ENCODE peak calls at places on chromosomes 5 and 9, in seven cellular contexts. F is AG09319, W is NCI-H446, H is left cardiac atrium, G is esophagus squamous epithelium, P is C1 segment of cervical spinal cord, N is HFFc6. B is an unnamed sample.

GRCh38 chr5:147686421-147686820 is 96.1 kb downstream of the JAKMIP2 start:
- DNase-seq in F (no peak), W (no peak), H (no peak), G (no peak), P (no peak), N (no peak), B (no peak)

GRCh38 chr5:38532165-38532669 is 24.2 kb downstream of the LIFR start:
- DNase-seq in F (no peak), W (no peak), H (no peak), G (no peak), P (no peak), N (no peak), B (no peak)

GRCh38 chr9:69346596-69347390 is 21.8 kb downstream of the ENTREP1 start:
- DNase-seq in F (no peak), W (no peak), H (no peak), G (no peak), P (no peak), N (no peak), B (peak; percentile 47)

GRCh38 chr5:65871182-65871581 is 55.2 kb upstream of the ERBIN start:
- DNase-seq in F (no peak), W (no peak), H (no peak), G (no peak), P (no peak), N (peak; percentile 71), B (peak; percentile 81)

GRCh38 chr9:126638571-126639132 is 24.9 kb downstream of the LMX1B start:
- DNase-seq in F (no peak), W (no peak), H (no peak), G (no peak), P (no peak), N (no peak), B (peak; percentile 53)

GRCh38 chr9:133679466-133680051 is 43.4 kb downstream of the DBH start:
- DNase-seq in F (no peak), W (no peak), H (peak; percentile 43), G (no peak), P (no peak), N (no peak), B (no peak)

GRCh38 chr5:149838881-149839739 is 105.5 kb downstream of the PDE6A start:
- DNase-seq in F (no peak), W (no peak), H (no peak), G (no peak), P (no peak), N (peak; percentile 69), B (peak; percentile 95)

GRCh38 chr9:93129286-93129685 is 4.8 kb downstream of the NINJ1 start:
- DNase-seq in F (no peak), W (no peak), H (no peak), G (no peak), P (peak; percentile 53), N (no peak), B (no peak)

GRCh38 chr5:58015175-58015574 is 444.7 kb downstream of the PLK2 start:
- DNase-seq in F (no peak), W (no peak), H (no peak), G (no peak), P (no peak), N (no peak), B (no peak)

GRCh38 chr5:51882647-51883046 is 499.4 kb downstream of the ISL1 start:
- DNase-seq in F (no peak), W (no peak), H (no peak), G (no peak), P (no peak), N (no peak), B (no peak)

GRCh38 chr5:123119334-123119986 is 30.4 kb downstream of the PRDM6 start:
- DNase-seq in F (no peak), W (no peak), H (no peak), G (no peak), P (no peak), N (peak; percentile 28), B (no peak)

GRCh38 chr5:97499605-97500004 is 316.6 kb upstream of the RIOK2 start:
- DNase-seq in F (no peak), W (peak; percentile 21), H (peak; percentile 49), G (no peak), P (peak; percentile 7), N (no peak), B (peak; percentile 38)

GRCh38 chr9:113913426-113914195 is 37.5 kb downstream of the ZNF618 start:
- DNase-seq in F (no peak), W (no peak), H (no peak), G (no peak), P (no peak), N (no peak), B (no peak)

GRCh38 chr5:555058-555623 is 30.9 kb upstream of the SLC9A3 start:
- DNase-seq in F (no peak), W (no peak), H (no peak), G (no peak), P (no peak), N (no peak), B (no peak)

GRCh38 chr9:89923961-89924504 is 319.2 kb downstream of the GADD45G start:
- DNase-seq in F (no peak), W (no peak), H (no peak), G (no peak), P (no peak), N (no peak), B (no peak)

GRCh38 chr9:92122061-92122460 is 6.8 kb upstream of the SPTLC1 start:
- DNase-seq in F (no peak), W (no peak), H (no peak), G (no peak), P (no peak), N (no peak), B (no peak)

GRCh38 chr5:178323961-178324360 is 91.4 kb upstream of the PHYKPL start:
- DNase-seq in F (no peak), W (no peak), H (no peak), G (no peak), P (no peak), N (no peak), B (no peak)

GRCh38 chr5:137147346-137147745 is 351.8 kb downstream of the SPOCK1 start:
- DNase-seq in F (no peak), W (no peak), H (no peak), G (no peak), P (no peak), N (no peak), B (no peak)

GRCh38 chr5:81268797-81269196 is 32.6 kb upstream of the ZCCHC9 start:
- DNase-seq in F (peak; percentile 37), W (peak; percentile 28), H (no peak), G (no peak), P (no peak), N (peak; percentile 86), B (peak; percentile 83)

GRCh38 chr5:62029303-62029702 is 276.7 kb upstream of the KIF2A start:
- DNase-seq in F (no peak), W (no peak), H (no peak), G (no peak), P (no peak), N (no peak), B (peak; percentile 92)

GRCh38 chr5:172430354-172430753 is 24.0 kb downstream of the SH3PXD2B start:
- DNase-seq in F (no peak), W (no peak), H (no peak), G (no peak), P (no peak), N (no peak), B (no peak)

GRCh38 chr5:112968411-112969106 is 8.0 kb upstream of the DCP2 start:
- DNase-seq in F (no peak), W (no peak), H (no peak), G (no peak), P (no peak), N (no peak), B (peak; percentile 50)

GRCh38 chr5:29114331-29114768 is 2076.0 kb upstream of the CDH9 start:
- DNase-seq in F (no peak), W (no peak), H (no peak), G (no peak), P (no peak), N (no peak), B (no peak)

GRCh38 chr9:136363606-136364368 is at the start of gene DNLZ:
- DNase-seq in F (peak; percentile 60), W (peak; percentile 81), H (peak; percentile 87), G (no peak), P (peak; percentile 76), N (peak; percentile 59), B (peak; percentile 85)

GRCh38 chr5:179619776-179620175 is 3.7 kb downstream of the HNRNPH1 start:
- DNase-seq in F (no peak), W (no peak), H (no peak), G (no peak), P (no peak), N (no peak), B (no peak)

GRCh38 chr9:93020785-93021670 is 37.5 kb upstream of the SUSD3 start:
- DNase-seq in F (no peak), W (no peak), H (no peak), G (no peak), P (no peak), N (no peak), B (no peak)

GRCh38 chr9:135126480-135127187 is 39.2 kb downstream of the OLFM1 start:
- DNase-seq in F (no peak), W (peak; percentile 80), H (no peak), G (no peak), P (peak; percentile 18), N (no peak), B (no peak)

GRCh38 chr9:16986441-16987387 is 116.2 kb upstream of the BNC2 start:
- DNase-seq in F (peak; percentile 52), W (no peak), H (no peak), G (no peak), P (no peak), N (peak; percentile 70), B (no peak)

GRCh38 chr5:1750469-1750868 is 49.2 kb downstream of the MRPL36 start:
- DNase-seq in F (no peak), W (no peak), H (no peak), G (no peak), P (no peak), N (no peak), B (no peak)

GRCh38 chr5:126449751-126450271 is 26.6 kb downstream of the GRAMD2B start:
- DNase-seq in F (no peak), W (no peak), H (no peak), G (no peak), P (no peak), N (peak; percentile 56), B (peak; percentile 98)

GRCh38 chr5:176806137-176806536 is 4.2 kb upstream of the UNC5A start:
- DNase-seq in F (no peak), W (no peak), H (no peak), G (no peak), P (no peak), N (peak; percentile 16), B (peak; percentile 41)

GRCh38 chr5:470961-471749 is 28.2 kb downstream of the EXOC3 start:
- DNase-seq in F (no peak), W (no peak), H (peak; percentile 20), G (no peak), P (no peak), N (no peak), B (no peak)

GRCh38 chr9:2127486-2127885 is 112.3 kb downstream of the SMARCA2 start:
- DNase-seq in F (peak; percentile 45), W (no peak), H (no peak), G (no peak), P (no peak), N (peak; percentile 18), B (no peak)

GRCh38 chr5:76608833-76609232 is 14.4 kb downstream of the F2RL2 start:
- DNase-seq in F (no peak), W (no peak), H (no peak), G (no peak), P (no peak), N (no peak), B (peak; percentile 41)

GRCh38 chr5:123875444-123876264 is 363.7 kb downstream of the CSNK1G3 start:
- DNase-seq in F (no peak), W (no peak), H (peak; percentile 29), G (no peak), P (peak; percentile 59), N (no peak), B (no peak)

B was measured in epithelial cell of esophagus.